ENCODE peak calls at places on chromosomes 12 and 14, in eight cellular contexts. N is mucosa of descending colon; J is NT2/D1; Q is breast epithelium; S is endothelial cell of umbilical vein; X is Caco-2; O is CD8-positive, alpha-beta memory T cell; P is K562. T is an unnamed sample. For H3K4me1, the result is how much of the 10 kb centered on the place peaks cover.

GRCh38 chr14:52948836-52949235 is 2.0 kb downstream of the FERMT2 start:
- DNase-seq in N (no peak), J (no peak), Q (no peak), S (no peak), X (no peak), O (no peak), P (no peak), T (no peak)

GRCh38 chr14:85852900-85853299 is 323.0 kb downstream of the FLRT2 start:
- DNase-seq in N (no peak), J (no peak), Q (no peak), S (no peak), X (no peak), O (no peak), P (no peak), T (no peak)

GRCh38 chr12:101053203-101053602 is 156.8 kb downstream of the SLC5A8 start:
- DNase-seq in N (no peak), J (no peak), Q (no peak), S (no peak), X (no peak), O (no peak), P (no peak), T (no peak)

GRCh38 chr14:73786942-73787759 is 64.5 kb upstream of the PTGR2 start:
- DNase-seq in N (peak), J (no peak), Q (peak), S (peak), X (no peak), O (peak), P (peak), T (peak)

GRCh38 chr12:32107376-32108267 is 975 bp downstream of the BICD1 start:
- DNase-seq in N (peak), J (peak), Q (peak), S (peak), X (no peak), O (no peak), P (peak), T (peak)

GRCh38 chr14:57480044-57480443 is 13.6 kb downstream of the CCDC198 start:
- DNase-seq in N (no peak), J (no peak), Q (no peak), S (no peak), X (no peak), O (no peak), P (no peak), T (no peak)

GRCh38 chr14:32043624-32044023 is 33.5 kb upstream of the ARHGAP5 start:
- DNase-seq in N (no peak), J (no peak), Q (no peak), S (no peak), X (no peak), O (no peak), P (no peak), T (no peak)

GRCh38 chr14:101969480-101969879 is 5.1 kb downstream of the DYNC1H1 start:
- DNase-seq in N (no peak), J (no peak), Q (no peak), S (no peak), X (peak), O (no peak), P (no peak), T (no peak)

GRCh38 chr12:22333751-22334695 is 484 bp downstream of the ST8SIA1 start:
- DNase-seq in N (peak), J (peak), Q (no peak), S (no peak), X (no peak), O (no peak), P (no peak), T (no peak)

GRCh38 chr12:127957001-127957660 is 309.8 kb upstream of the TMEM132C start:
- DNase-seq in N (no peak), J (no peak), Q (no peak), S (no peak), X (no peak), O (no peak), P (no peak), T (no peak)

GRCh38 chr14:75499084-75499875 is 23.0 kb upstream of the BATF start:
- DNase-seq in N (no peak), J (no peak), Q (no peak), S (no peak), X (no peak), O (no peak), P (no peak), T (no peak)

GRCh38 chr12:116434155-116435065 is 124.8 kb upstream of the MAP1LC3B2 start:
- DNase-seq in N (peak), J (no peak), Q (peak), S (peak), X (peak), O (no peak), P (peak), T (peak)

GRCh38 chr14:36944307-36945010 is 227.9 kb downstream of the SLC25A21 start:
- DNase-seq in N (no peak), J (no peak), Q (no peak), S (no peak), X (no peak), O (no peak), P (no peak), T (peak)

GRCh38 chr12:40829738-40830144 is 137.5 kb downstream of the CNTN1 start:
- DNase-seq in N (no peak), J (no peak), Q (no peak), S (no peak), X (no peak), O (no peak), P (no peak), T (peak)

GRCh38 chr14:62098357-62098756 is 336.1 kb downstream of the SNAPC1 start:
- DNase-seq in N (no peak), J (no peak), Q (no peak), S (no peak), X (no peak), O (no peak), P (no peak), T (no peak)
- H3K4me1 ChIP-seq in N (under half), J (under half), Q (under half), S (under half), X (under half), O (under half), P (under half), T (under half)

GRCh38 chr14:76958975-76959710 is 69.4 kb downstream of the IRF2BPL start:
- DNase-seq in N (peak), J (no peak), Q (peak), S (peak), X (no peak), O (no peak), P (peak), T (peak)

GRCh38 chr14:76956253-76957090 is 72.0 kb downstream of the IRF2BPL start:
- DNase-seq in N (peak), J (peak), Q (peak), S (peak), X (peak), O (peak), P (peak), T (peak)

GRCh38 chr14:76957224-76957881 is 71.2 kb downstream of the IRF2BPL start:
- DNase-seq in N (no peak), J (no peak), Q (no peak), S (peak), X (no peak), O (peak), P (no peak), T (no peak)

GRCh38 chr14:76955575-76956252 is 72.8 kb downstream of the IRF2BPL start:
- DNase-seq in N (peak), J (no peak), Q (no peak), S (no peak), X (no peak), O (peak), P (no peak), T (peak)

GRCh38 chr14:76958020-76958965 is 70.2 kb downstream of the IRF2BPL start:
- DNase-seq in N (no peak), J (no peak), Q (no peak), S (peak), X (no peak), O (no peak), P (no peak), T (peak)
- H3K4me1 ChIP-seq in N (half or more), J (under half), Q (under half), S (half or more), X (under half), O (half or more), P (half or more), T (half or more)

GRCh38 chr12:55720894-55721444 is 776 bp downstream of the RDH5 start:
- DNase-seq in N (peak), J (no peak), Q (peak), S (peak), X (no peak), O (no peak), P (no peak), T (peak)
- H3K4me1 ChIP-seq in N (half or more), J (under half), Q (under half), S (under half), X (under half), O (under half), P (under half), T (half or more)

DNA sequence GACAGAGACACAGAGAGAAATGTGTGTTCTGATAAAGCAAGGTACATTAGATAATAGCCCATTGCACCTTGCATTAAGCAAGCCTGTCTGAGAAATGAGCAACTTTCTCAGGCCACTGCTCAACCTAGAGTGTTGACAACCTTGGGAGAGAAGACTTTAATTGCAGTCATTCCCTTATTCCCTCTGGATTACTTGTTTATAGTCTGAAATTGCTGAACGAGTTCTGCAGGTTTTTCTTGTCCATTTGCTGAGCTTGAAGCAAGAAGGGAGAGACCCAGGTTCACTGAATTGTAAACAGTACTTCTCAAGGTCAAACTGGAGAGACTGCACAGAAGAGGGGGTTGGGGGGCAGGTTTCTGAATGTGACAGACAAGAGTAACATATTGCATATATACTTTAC is 159.4 kb upstream of the PLEKHG7 start:
- DNase-seq in N (peak), J (no peak), Q (peak), S (no peak), X (peak), O (no peak), P (no peak), T (peak)
- H3K4me1 ChIP-seq in N (under half), J (under half), Q (under half), S (under half), X (under half), O (under half), P (under half), T (under half)

GRCh38 chr14:55228261-55228660 is 36.9 kb upstream of the DLGAP5 start:
- DNase-seq in N (no peak), J (no peak), Q (no peak), S (no peak), X (no peak), O (no peak), P (no peak), T (no peak)
- H3K4me1 ChIP-seq in N (under half), J (under half), Q (under half), S (under half), X (under half), O (under half), P (under half), T (under half)

DNA sequence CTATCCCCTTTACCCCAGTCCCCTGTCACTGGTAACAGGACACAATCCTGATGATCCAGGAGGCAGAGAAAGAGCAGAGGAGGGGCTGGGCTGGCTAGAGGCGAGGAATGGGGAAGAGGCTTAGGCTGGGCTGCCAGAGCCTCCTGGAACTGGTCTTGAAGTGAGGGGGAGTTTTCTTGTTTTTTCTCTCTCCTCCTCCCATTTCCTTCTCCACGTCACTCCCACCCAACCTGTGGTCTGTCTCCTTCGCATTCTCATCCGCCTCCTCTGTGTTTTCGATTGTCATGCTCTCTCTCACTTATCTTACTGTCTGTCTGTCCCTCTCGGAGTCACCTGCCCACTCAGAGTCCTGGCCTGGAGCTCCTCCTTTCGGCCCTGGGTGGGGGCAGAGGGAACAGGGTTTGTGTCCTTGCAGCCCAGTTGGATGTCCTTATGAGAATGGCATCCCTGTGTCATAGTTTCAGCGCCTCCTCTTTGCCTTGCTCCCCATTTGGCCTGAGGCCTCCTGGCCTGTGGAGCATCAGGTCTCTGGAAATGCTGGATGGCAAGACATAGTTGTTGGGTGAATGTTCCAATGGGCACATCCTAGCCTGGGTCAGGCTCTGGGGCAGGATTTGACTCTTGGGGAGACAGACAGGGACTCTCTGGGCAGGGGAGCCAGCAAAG is 3.4 kb upstream of the KRT80 start:
- DNase-seq in N (no peak), J (no peak), Q (peak), S (no peak), X (no peak), O (no peak), P (peak), T (no peak)
- H3K4me1 ChIP-seq in N (under half), J (under half), Q (under half), S (under half), X (under half), O (under half), P (under half), T (half or more)

GRCh38 chr14:35406811-35407630 is 2.5 kb upstream of the NFKBIA start:
- DNase-seq in N (no peak), J (no peak), Q (no peak), S (peak), X (no peak), O (no peak), P (peak), T (peak)

GRCh38 chr14:35404496-35405303 is at the start of gene NFKBIA:
- DNase-seq in N (peak), J (peak), Q (peak), S (peak), X (peak), O (peak), P (peak), T (peak)

GRCh38 chr14:35404246-35404495 is 378 bp downstream of the NFKBIA start:
- DNase-seq in N (no peak), J (no peak), Q (no peak), S (no peak), X (no peak), O (no peak), P (no peak), T (no peak)

GRCh38 chr14:35406090-35406489 is 1.5 kb upstream of the NFKBIA start:
- DNase-seq in N (no peak), J (no peak), Q (no peak), S (no peak), X (no peak), O (no peak), P (no peak), T (no peak)

GRCh38 chr14:35405304-35405996 is 901 bp upstream of the NFKBIA start:
- DNase-seq in N (no peak), J (no peak), Q (no peak), S (no peak), X (no peak), O (no peak), P (no peak), T (no peak)
- H3K4me1 ChIP-seq in N (under half), J (under half), Q (under half), S (under half), X (under half), O (under half), P (under half), T (under half)

DNA sequence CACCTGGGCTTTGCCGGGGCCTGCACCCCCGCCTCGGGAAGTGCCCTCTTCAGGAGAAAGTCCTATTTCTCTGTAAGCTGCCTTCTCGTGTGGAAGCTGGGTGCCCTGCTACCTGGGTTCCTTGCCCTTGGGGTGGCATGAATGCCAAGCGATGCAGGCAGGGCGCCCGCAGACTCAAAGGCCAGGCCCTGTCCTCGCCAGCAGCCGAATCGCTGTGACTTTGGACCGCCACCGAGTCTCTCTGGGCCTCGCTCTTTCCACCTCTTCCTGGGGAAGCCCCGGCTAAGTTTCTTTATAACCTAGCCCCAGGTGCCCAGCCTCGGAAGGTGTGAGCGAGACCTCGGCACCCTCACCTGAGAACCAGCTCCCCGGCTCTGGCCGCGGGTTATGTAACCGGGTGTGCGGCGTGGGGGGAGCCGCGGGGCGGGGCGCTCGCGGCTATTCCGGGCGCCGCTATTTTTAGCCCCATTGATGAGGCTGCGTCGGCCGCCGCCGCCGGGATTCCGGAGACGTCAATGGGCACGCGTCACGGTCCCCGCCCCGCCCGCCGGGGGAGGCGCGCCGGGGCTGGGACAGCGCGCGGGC is 14.6 kb upstream of the NR4A1 start:
- DNase-seq in N (peak), J (no peak), Q (peak), S (peak), X (peak), O (peak), P (peak), T (peak)
- H3K4me1 ChIP-seq in N (under half), J (under half), Q (under half), S (under half), X (under half), O (under half), P (under half), T (under half)

T was measured in mammary epithelial cell.